ENCODE peak calls at places on chromosomes 1 and 21, in five cellular contexts. I, T, D, U and B are unnamed samples.

GRCh38 chr1:51189421-51190073 is 46.5 kb upstream of the RNF11 start:
- DNase-seq in I (no peak), U (peak; percentile 61), D (peak; percentile 64), T (no peak), B (no peak)

GRCh38 chr1:33709780-33710713 is 153.8 kb upstream of the HMGB4 start:
- DNase-seq in D (no peak), U (no peak), I (no peak), T (peak; percentile 37), B (no peak)

GRCh38 chr1:151513626-151514101 is 2.5 kb downstream of the CGN start:
- DNase-seq in T (no peak), U (no peak), D (peak; percentile 62), I (no peak), B (no peak)

GRCh38 chr1:241181471-241181870 is 175.5 kb downstream of the RGS7 start:
- DNase-seq in I (no peak), D (no peak), T (no peak), U (no peak), B (no peak)

GRCh38 chr1:81662913-81663526 is 137.7 kb upstream of the ADGRL2 start:
- DNase-seq in I (no peak), T (no peak), D (peak; percentile 47), U (no peak), B (no peak)

GRCh38 chr1:7338439-7338838 is 432.7 kb upstream of the VAMP3 start:
- DNase-seq in U (no peak), D (no peak), T (no peak), I (no peak), B (no peak)

GRCh38 chr1:173095632-173096031 is 44.9 kb upstream of the TNFSF18 start:
- DNase-seq in T (no peak), D (no peak), I (no peak), U (no peak), B (no peak)

GRCh38 chr1:206847946-206848345 is 17.5 kb upstream of the IL20 start:
- DNase-seq in U (no peak), I (no peak), T (no peak), D (no peak), B (no peak)

GRCh38 chr21:40043423-40043822 is 176.2 kb downstream of the PCP4 start:
- DNase-seq in T (no peak), U (no peak), D (peak; percentile 2), I (no peak), B (no peak)

GRCh38 chr1:28104866-28105467 is 16.6 kb upstream of the EYA3 start:
- DNase-seq in D (peak; percentile 98), T (no peak), I (peak; percentile 87), U (peak; percentile 67), B (no peak)

GRCh38 chr1:27934818-27935549 is at the start of gene SMPDL3B:
- DNase-seq in D (peak; percentile 96), U (peak; percentile 69), T (no peak), I (peak; percentile 88), B (no peak)

GRCh38 chr1:204923626-204924012 is 53.0 kb downstream of the NFASC start:
- DNase-seq in I (no peak), T (no peak), U (no peak), D (no peak), B (peak; percentile 47)

GRCh38 chr1:168223261-168223660 is 2.5 kb upstream of the SFT2D2 start:
- DNase-seq in I (no peak), T (no peak), D (no peak), U (no peak), B (no peak)

GRCh38 chr1:172778461-172779455 is 119.9 kb downstream of the FASLG start:
- DNase-seq in T (no peak), I (no peak), D (peak; percentile 21), U (no peak), B (no peak)

GRCh38 chr1:10353282-10353681 is 45.6 kb upstream of the PGD start:
- DNase-seq in T (no peak), U (no peak), I (no peak), D (peak; percentile 73), B (no peak)

GRCh38 chr1:20308569-20308968 is 17.9 kb downstream of the VWA5B1 start:
- DNase-seq in I (no peak), T (no peak), D (no peak), U (no peak), B (no peak)

GRCh38 chr1:209600541-209600940 is 17.0 kb downstream of the CAMK1G start:
- DNase-seq in T (no peak), U (no peak), I (no peak), D (no peak), B (no peak)

GRCh38 chr1:227774721-227775665 is 39.8 kb downstream of the SNAP47 start:
- DNase-seq in D (no peak), U (no peak), T (no peak), I (no peak), B (no peak)

GRCh38 chr1:215719569-215719968 is 152.5 kb downstream of the KCTD3 start:
- DNase-seq in T (no peak), U (no peak), D (no peak), I (no peak), B (no peak)

GRCh38 chr1:89198081-89198480 is 661 bp downstream of the GBP4 start:
- DNase-seq in U (no peak), D (peak; percentile 21), I (no peak), T (no peak), B (no peak)

GRCh38 chr21:34192646-34193285 is 119.4 kb downstream of the MRPS6 start:
- DNase-seq in D (no peak), U (no peak), I (no peak), T (no peak), B (no peak)

GRCh38 chr1:29832936-29833335 is 596.6 kb downstream of the PTPRU start:
- DNase-seq in I (no peak), T (peak; percentile 68), U (no peak), D (no peak), B (peak; percentile 54)

GRCh38 chr21:35422011-35422410 is 372.9 kb upstream of the RUNX1 start:
- DNase-seq in T (no peak), U (no peak), D (no peak), I (no peak), B (no peak)

GRCh38 chr1:38129971-38130370 is 83.4 kb upstream of the POU3F1 start:
- DNase-seq in U (no peak), I (no peak), T (no peak), D (no peak), B (no peak)

GRCh38 chr21:26916799-26917198 is 50.1 kb downstream of the ADAMTS5 start:
- DNase-seq in U (no peak), T (no peak), I (no peak), D (peak; percentile 65), B (no peak)

GRCh38 chr1:6171546-6172124 is 8.5 kb downstream of the CHD5 start:
- DNase-seq in T (no peak), D (peak; percentile 78), U (no peak), I (no peak), B (no peak)

GRCh38 chr1:243559575-243560172 is 290.4 kb downstream of the AKT3 start:
- DNase-seq in T (no peak), D (no peak), I (no peak), U (no peak), B (no peak)

GRCh38 chr1:165143437-165144065 is 213.0 kb downstream of the LMX1A start:
- DNase-seq in D (peak; percentile 62), T (no peak), I (no peak), U (no peak), B (no peak)

GRCh38 chr1:204431310-204432184 is 19.9 kb upstream of the PPP1R15B start:
- DNase-seq in U (no peak), I (peak; percentile 62), D (peak; percentile 90), T (peak; percentile 95), B (no peak)

GRCh38 chr1:26771643-26772321 is 16.0 kb upstream of the PIGV start:
- DNase-seq in T (no peak), I (no peak), U (peak; percentile 52), D (no peak), B (no peak)

GRCh38 chr1:54461731-54462596 is 55.8 kb upstream of the SSBP3 start:
- DNase-seq in U (no peak), D (no peak), T (no peak), I (no peak), B (no peak)

GRCh38 chr1:18927082-18927653 is 24.8 kb upstream of the ALDH4A1 start:
- DNase-seq in T (no peak), D (no peak), I (no peak), U (no peak), B (no peak)

GRCh38 chr21:34690793-34691175 is 22.0 kb downstream of the CLIC6 start:
- DNase-seq in I (no peak), U (no peak), D (no peak), T (no peak), B (no peak)

GRCh38 chr1:181356505-181357340 is 126.6 kb upstream of the CACNA1E start:
- DNase-seq in D (no peak), I (no peak), T (peak; percentile 86), U (no peak), B (peak; percentile 74)

GRCh38 chr1:209790286-209791193 is 6.2 kb upstream of the C1orf74 start:
- DNase-seq in I (no peak), D (no peak), U (no peak), T (no peak), B (no peak)

GRCh38 chr1:119895102-119895501 is 1.2 kb downstream of the ADAM30 start:
- DNase-seq in T (no peak), U (no peak), I (no peak), D (no peak), B (no peak)

GRCh38 chr1:152777510-152778137 is 2.7 kb downstream of the LCE1F start:
- DNase-seq in D (peak; percentile 81), T (no peak), U (peak; percentile 28), I (no peak), B (no peak)
- H3K27me3 ChIP-seq in D (no peaks in the 10 kb centered on the region), T (peaks cover 4% of the 10 kb centered on the region), U (no peaks in the 10 kb centered on the region), I (no peaks in the 10 kb centered on the region), B (no peaks in the 10 kb centered on the region)

DNA sequence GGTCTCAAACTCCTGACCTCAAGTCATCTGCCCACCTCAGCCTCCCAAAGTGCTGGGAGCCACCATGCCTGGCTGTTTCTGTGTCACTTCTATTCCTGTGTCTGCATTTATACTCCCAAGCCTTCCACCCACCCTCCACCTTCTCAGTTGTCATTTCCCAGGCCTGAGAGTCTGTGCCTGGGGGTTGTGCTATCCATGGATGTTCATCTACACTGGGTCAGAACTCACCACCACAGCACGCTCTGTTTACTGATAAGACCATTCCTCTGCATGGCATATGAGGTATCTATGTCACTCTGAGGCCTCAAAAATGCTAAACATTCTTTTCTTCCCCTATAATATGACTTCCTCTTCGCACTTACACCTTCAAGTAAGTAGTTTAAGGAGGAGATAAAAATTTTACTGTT is 6.1 kb downstream of the NENF start:
- DNase-seq in T (no peak), D (no peak), U (no peak), I (no peak), B (no peak)
- TF ChIP-seq POLR2AphosphoS5 in T (no peak), D (no peak), U (no peak), I (no peak), B (no peak)

DNA sequence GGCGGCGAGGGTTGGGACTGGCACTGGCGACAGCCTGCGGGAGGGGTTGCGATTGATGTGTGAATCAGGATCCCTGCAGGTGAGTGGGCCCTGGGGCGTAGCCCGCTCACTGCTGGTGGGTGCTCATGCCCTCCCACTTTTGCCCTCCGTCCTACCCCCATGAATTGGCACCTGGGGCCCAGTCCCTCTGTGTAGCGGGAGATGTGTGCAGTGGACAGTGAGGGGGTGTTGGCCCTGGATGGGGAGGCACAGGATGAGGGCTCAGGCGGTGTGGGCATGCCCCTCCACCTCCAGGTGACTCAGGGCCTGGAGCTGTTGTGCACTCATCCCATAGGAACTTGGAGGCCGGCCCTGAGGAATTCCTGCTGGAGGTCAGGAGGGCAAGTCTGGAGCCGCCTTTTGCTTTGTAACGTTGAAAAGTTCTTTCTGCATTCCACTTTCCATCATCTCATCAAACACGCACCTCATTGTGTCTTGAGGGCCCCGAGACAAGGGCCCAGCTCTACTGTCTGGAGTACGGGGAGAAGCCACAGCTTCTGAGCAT is 3.0 kb downstream of the PEAR1 start:
- DNase-seq in D (peak; percentile 56), U (peak; percentile 46), T (no peak), I (peak; percentile 63), B (no peak)
- H3K4me3 ChIP-seq in D (no peak overlapping the region), U (peak overlapping the region; percentile 48), T (no peak overlapping the region), I (no peak overlapping the region), B (no peak overlapping the region)

GRCh38 chr1:153430561-153430960 is 14.2 kb downstream of the S100A7A start:
- DNase-seq in D (no peak), U (no peak), T (peak; percentile 83), I (no peak), B (peak; percentile 34)
- H3K27me3 ChIP-seq in D (no peaks in the 10 kb centered on the region), U (peaks cover 94% of the 10 kb centered on the region), T (peaks cover 40% of the 10 kb centered on the region), I (no peaks in the 10 kb centered on the region), B (no peaks in the 10 kb centered on the region)